ENCODE peak calls at places on chromosomes 1 and 21, in eight cellular contexts. H, D, J, B, Q, G, U and S are unnamed samples.

GRCh38 chr1:10033359-10033845 is 644 bp downstream of the UBE4B start:
- DNase-seq in H (peak), D (no peak), J (no peak), B (no peak), Q (no peak), G (no peak), U (no peak), S (peak)

GRCh38 chr1:155540000-155540874 is 22.4 kb downstream of the ASH1L start:
- DNase-seq in H (no peak), D (no peak), J (no peak), B (no peak), Q (no peak), G (no peak), U (no peak), S (no peak)

GRCh38 chr1:66207484-66207883 is 326.5 kb upstream of the SGIP1 start:
- DNase-seq in H (no peak), D (no peak), J (no peak), B (no peak), Q (no peak), G (no peak), U (no peak), S (no peak)

GRCh38 chr1:30145723-30146263 is 577.6 kb downstream of the MATN1 start:
- DNase-seq in H (no peak), D (no peak), J (no peak), B (no peak), Q (no peak), G (no peak), U (no peak), S (no peak)

GRCh38 chr1:64956733-64957441 is 9.5 kb downstream of the JAK1 start:
- DNase-seq in H (no peak), D (no peak), J (no peak), B (no peak), Q (no peak), G (no peak), U (no peak), S (no peak)

GRCh38 chr1:67479146-67479891 is 49.1 kb upstream of the SERBP1 start:
- DNase-seq in H (no peak), D (no peak), J (no peak), B (no peak), Q (peak), G (peak), U (peak), S (no peak)

GRCh38 chr21:41957991-41958766 is 4.4 kb upstream of the C2CD2 start:
- DNase-seq in H (no peak), D (no peak), J (peak), B (no peak), Q (peak), G (peak), U (peak), S (no peak)

GRCh38 chr1:14282583-14283186 is 315.8 kb upstream of the KAZN start:
- DNase-seq in H (no peak), D (no peak), J (no peak), B (no peak), Q (no peak), G (no peak), U (no peak), S (no peak)

GRCh38 chr1:68565923-68566322 is 69.0 kb upstream of the DEPDC1 start:
- DNase-seq in H (no peak), D (no peak), J (no peak), B (no peak), Q (no peak), G (no peak), U (no peak), S (no peak)

GRCh38 chr1:19597463-19598309 is 46.4 kb upstream of the NBL1 start:
- DNase-seq in H (peak), D (no peak), J (no peak), B (no peak), Q (no peak), G (no peak), U (no peak), S (peak)

GRCh38 chr1:226548281-226549093 is at the start of gene STUM:
- DNase-seq in H (peak), D (peak), J (peak), B (no peak), Q (peak), G (peak), U (peak), S (no peak)

GRCh38 chr1:24992124-24992760 is 62.2 kb upstream of the RUNX3 start:
- DNase-seq in H (no peak), D (no peak), J (no peak), B (no peak), Q (no peak), G (no peak), U (no peak), S (no peak)

GRCh38 chr1:195731385-195731784 is 876.9 kb downstream of the KCNT2 start:
- DNase-seq in H (no peak), D (no peak), J (no peak), B (no peak), Q (no peak), G (no peak), U (no peak), S (no peak)

GRCh38 chr1:195735140-195735539 is 873.1 kb downstream of the KCNT2 start:
- DNase-seq in H (no peak), D (no peak), J (no peak), B (no peak), Q (no peak), G (no peak), U (no peak), S (no peak)

GRCh38 chr1:195733408-195733807 is 874.8 kb downstream of the KCNT2 start:
- DNase-seq in H (no peak), D (no peak), J (no peak), B (no peak), Q (no peak), G (no peak), U (no peak), S (no peak)

GRCh38 chr1:195738971-195739650 is 869.1 kb downstream of the KCNT2 start:
- DNase-seq in H (no peak), D (no peak), J (no peak), B (no peak), Q (no peak), G (no peak), U (no peak), S (no peak)

DNA sequence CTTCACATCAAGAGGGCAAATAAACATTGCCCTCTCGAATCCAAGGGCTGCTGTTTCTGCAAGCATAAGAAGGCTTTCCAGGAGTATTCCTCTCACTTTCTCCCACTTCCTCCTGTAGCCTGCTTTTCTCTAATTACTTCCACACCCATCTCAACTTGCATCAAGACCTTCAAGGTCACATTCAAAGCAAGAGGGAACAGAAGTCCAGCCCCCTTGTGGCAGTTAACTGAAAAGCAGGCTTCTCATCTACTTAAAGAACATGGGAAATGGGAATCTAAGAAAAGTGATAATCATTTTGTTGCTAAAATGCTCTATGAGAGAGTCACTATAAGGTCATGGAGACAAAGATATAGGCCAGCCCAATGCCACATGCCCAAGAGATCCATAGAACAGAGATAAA is 874.4 kb downstream of the KCNT2 start:
- DNase-seq in H (peak), D (no peak), J (no peak), B (no peak), Q (no peak), G (no peak), U (no peak), S (no peak)
- TF ChIP-seq CTCF in H (peak), D (no peak), J (no peak), B (peak), Q (no peak), G (no peak), U (no peak), S (no peak)

GRCh38 chr1:198794498-198794897 is 155.7 kb downstream of the PTPRC start:
- DNase-seq in H (no peak), D (no peak), J (no peak), B (no peak), Q (no peak), G (no peak), U (no peak), S (no peak)

GRCh38 chr1:198788561-198789064 is 149.8 kb downstream of the PTPRC start:
- DNase-seq in H (no peak), D (no peak), J (no peak), B (no peak), Q (no peak), G (no peak), U (no peak), S (no peak)
- TF ChIP-seq CTCF in H (peak), D (peak), J (peak), B (peak), Q (no peak), G (no peak), U (no peak), S (peak)

DNA sequence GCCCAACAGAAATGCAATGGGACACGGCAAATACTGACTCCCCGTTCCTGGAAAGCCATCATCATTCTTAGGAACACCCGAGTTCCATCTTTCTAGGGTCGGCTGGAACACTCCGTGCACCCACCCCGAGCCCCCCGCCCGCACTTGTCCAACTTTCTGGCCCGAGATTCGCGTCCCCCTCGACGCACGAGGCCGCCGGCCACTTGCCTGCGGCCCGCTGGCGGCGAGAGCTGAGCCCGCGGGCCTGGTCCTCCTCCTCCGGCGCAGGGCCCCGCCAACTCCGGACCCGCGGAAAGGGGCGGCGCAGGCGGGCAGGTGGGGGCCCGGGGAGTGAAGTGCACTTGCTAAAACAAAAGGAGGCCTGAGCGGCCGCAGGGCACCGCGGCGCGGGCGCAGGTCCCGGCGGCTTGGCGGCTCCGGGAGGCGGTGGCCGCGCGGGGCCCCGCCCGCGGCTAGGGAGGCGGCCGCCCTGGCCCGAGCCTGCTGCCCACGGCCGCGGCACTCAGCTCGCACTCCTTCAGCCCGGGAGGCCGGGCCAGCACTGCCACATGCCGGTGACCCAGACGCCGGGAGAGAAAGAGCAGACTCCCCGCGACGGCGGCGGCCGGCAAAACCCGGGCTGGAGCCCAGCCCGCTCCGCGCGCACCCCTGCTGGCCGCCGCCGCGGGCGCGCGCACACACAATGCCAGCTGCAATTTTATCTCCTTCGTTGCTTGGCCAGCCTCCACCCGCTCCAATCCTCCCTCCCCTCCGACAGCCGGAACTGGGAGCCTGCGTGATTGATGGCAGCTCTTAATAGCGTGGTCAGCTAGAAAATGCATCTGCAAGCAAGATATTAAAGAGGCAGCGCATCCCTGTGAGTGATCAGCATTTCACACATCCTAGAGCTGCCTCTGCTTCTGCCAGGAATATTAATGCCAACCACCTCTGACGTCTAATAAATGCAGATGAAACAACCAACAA is 114.3 kb downstream of the RERE start:
- DNase-seq in H (peak), D (peak), J (peak), B (peak), Q (peak), G (peak), U (peak), S (peak)
- TF ChIP-seq CTCF in H (no peak), D (peak), J (peak), B (peak), Q (no peak), G (no peak), U (peak), S (no peak)

DNA sequence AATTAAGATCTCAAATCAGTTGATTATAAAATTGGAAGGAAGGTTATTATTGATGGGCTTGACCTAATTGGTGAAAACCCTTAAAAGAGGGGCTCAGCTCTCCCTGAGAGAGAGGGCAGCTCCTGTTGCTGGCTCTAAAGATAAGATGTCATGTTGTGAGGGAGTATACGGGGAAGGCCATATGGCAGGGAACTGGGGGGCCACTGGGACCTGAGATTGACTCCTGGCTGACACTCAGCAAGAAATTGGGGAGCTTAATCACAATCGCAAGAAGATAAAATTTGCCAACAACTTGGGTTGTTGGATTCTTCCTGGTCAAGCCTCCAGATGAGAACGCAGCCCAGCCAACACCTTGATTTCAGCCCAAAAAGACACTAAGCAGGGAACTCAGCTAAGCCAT is 69.7 kb upstream of the KCNJ6 start:
- DNase-seq in H (no peak), D (no peak), J (no peak), B (no peak), Q (no peak), G (no peak), U (no peak), S (no peak)
- TF ChIP-seq CTCF in H (no peak), D (no peak), J (no peak), B (no peak), Q (no peak), G (no peak), U (no peak), S (no peak)

DNA sequence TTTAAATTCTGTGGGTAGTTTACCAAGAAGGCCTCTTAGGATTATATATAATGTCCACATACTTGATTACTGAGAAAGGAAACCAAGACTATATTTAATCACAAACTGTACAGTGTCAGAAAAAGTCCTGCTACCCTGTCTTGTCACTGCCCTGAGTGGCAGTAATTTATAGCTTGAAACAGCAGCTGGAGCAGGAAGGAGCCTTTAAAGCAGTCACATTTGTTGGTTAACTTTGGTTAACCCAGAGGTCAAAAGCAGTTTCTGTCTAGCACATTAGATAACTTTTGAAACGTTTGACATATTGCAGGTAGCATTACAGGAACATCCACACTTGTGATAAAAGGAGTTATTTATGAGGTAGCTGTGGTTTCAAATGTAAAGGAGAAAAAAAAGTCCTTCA is 161.7 kb downstream of the ROR1 start:
- DNase-seq in H (peak), D (no peak), J (no peak), B (no peak), Q (no peak), G (no peak), U (no peak), S (no peak)
- TF ChIP-seq CTCF in H (no peak), D (no peak), J (no peak), B (peak), Q (no peak), G (no peak), U (no peak), S (no peak)

DNA sequence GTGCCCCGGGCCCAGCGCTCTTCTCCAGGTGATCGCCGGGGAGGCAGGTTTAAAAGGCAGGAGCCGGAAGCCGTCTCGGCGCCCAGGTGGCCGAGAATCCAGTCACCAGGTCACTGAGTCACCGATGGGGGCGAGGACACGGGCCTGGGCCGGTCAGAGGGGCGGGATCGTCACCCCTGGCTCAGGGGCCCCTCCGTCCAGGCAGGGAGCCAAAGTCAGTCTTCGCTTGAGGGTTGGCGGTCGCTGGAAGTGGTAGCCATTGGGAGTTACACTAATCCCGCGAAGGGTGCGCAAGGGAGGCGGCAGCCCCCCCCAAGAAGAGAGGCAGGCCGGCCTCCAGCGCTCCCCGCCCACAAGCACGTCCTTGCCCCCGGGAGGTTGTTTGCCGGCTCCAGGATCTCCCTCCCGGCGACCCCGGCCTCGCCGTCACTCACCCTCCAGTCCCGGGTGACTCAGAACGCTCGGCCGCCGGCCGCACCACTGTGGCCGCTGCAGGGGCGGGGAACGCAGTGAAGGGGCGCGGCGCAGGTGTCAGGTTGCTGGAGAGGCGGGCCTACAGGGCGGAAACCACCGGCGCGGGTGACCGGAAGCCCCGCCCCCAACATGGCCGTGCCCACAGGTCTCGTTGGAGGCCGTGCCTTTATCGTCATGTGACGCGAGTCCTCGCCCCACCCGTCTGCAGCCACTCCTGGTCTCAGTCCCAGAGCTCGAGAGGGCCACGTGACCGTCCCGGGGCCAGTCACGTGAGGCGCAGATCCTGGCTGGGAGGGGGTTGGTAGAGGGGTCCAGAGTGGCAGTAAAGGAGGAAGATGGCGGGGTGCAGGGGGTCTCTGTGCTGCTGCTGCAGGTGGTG is at the start of the genes CLCN6 and MTHFR:
- DNase-seq in H (peak), D (peak), J (peak), B (peak), Q (peak), G (peak), U (peak), S (peak)
- TF ChIP-seq CTCF in H (no peak), D (no peak), J (no peak), B (no peak), Q (no peak), G (no peak), U (no peak), S (no peak)